ENCODE peak calls at places on chromosome 4, in six cellular contexts. One of them, this sample, is unnamed.

GRCh38 chr4:18733956-18734872 is 712.7 kb upstream of the LCORL start:
- DNase-seq in Calu3: no peak
- DNase-seq in neural progenitor cell: no peak
- DNase-seq in GM10248: no peak
- DNase-seq in spleen: no peak
- DNase-seq in lower lobe of right lung: no peak
- DNase-seq in this sample: no peak

GRCh38 chr4:61886180-61886579 is 686.1 kb downstream of the ADGRL3 start:
- DNase-seq in Calu3: no peak
- DNase-seq in spleen: no peak
- DNase-seq in neural progenitor cell: no peak
- DNase-seq in GM10248: no peak
- DNase-seq in lower lobe of right lung: no peak
- DNase-seq in this sample: no peak

GRCh38 chr4:7095611-7096155 is 27.8 kb upstream of the GRPEL1 start:
- DNase-seq in spleen: no peak
- DNase-seq in Calu3: no peak
- DNase-seq in lower lobe of right lung: no peak
- DNase-seq in neural progenitor cell: no peak
- DNase-seq in GM10248: peak; percentile 4
- DNase-seq in this sample: no peak

GRCh38 chr4:105433421-105433820 is 40.4 kb downstream of the PPA2 start:
- DNase-seq in spleen: no peak
- DNase-seq in lower lobe of right lung: no peak
- DNase-seq in GM10248: no peak
- DNase-seq in neural progenitor cell: no peak
- DNase-seq in Calu3: no peak
- DNase-seq in this sample: no peak

GRCh38 chr4:15605537-15605936 is 49.6 kb downstream of the FBXL5 start:
- DNase-seq in neural progenitor cell: peak; percentile 28
- DNase-seq in lower lobe of right lung: no peak
- DNase-seq in GM10248: no peak
- DNase-seq in spleen: no peak
- DNase-seq in Calu3: no peak
- DNase-seq in this sample: no peak

GRCh38 chr4:22485751-22486150 is 30.1 kb downstream of the ADGRA3 start:
- DNase-seq in lower lobe of right lung: no peak
- DNase-seq in spleen: no peak
- DNase-seq in GM10248: no peak
- DNase-seq in Calu3: no peak
- DNase-seq in neural progenitor cell: no peak
- DNase-seq in this sample: no peak

GRCh38 chr4:137359691-137360315 is 172.5 kb downstream of the PCDH18 start:
- DNase-seq in neural progenitor cell: no peak
- DNase-seq in spleen: no peak
- DNase-seq in GM10248: no peak
- DNase-seq in Calu3: peak; percentile 1
- DNase-seq in lower lobe of right lung: no peak
- DNase-seq in this sample: no peak

GRCh38 chr4:120765271-120765985 is 157.1 kb downstream of the PRDM5 start:
- DNase-seq in spleen: no peak
- DNase-seq in GM10248: no peak
- DNase-seq in Calu3: no peak
- DNase-seq in lower lobe of right lung: no peak
- DNase-seq in neural progenitor cell: no peak
- DNase-seq in this sample: no peak

GRCh38 chr4:147640331-147640730 is 23.1 kb downstream of the TMEM184C start:
- DNase-seq in Calu3: no peak
- DNase-seq in spleen: no peak
- DNase-seq in GM10248: no peak
- DNase-seq in lower lobe of right lung: no peak
- DNase-seq in neural progenitor cell: no peak
- DNase-seq in this sample: no peak

GRCh38 chr4:146585761-146586333 is 52.8 kb upstream of the POU4F2 start:
- DNase-seq in Calu3: no peak
- DNase-seq in spleen: no peak
- DNase-seq in GM10248: no peak
- DNase-seq in lower lobe of right lung: no peak
- DNase-seq in neural progenitor cell: no peak
- DNase-seq in this sample: no peak

GRCh38 chr4:167021545-167022155 is 212.6 kb downstream of the SPOCK3 start:
- DNase-seq in Calu3: peak; percentile 61
- DNase-seq in neural progenitor cell: peak; percentile 80
- DNase-seq in spleen: peak; percentile 74
- DNase-seq in lower lobe of right lung: peak; percentile 62
- DNase-seq in GM10248: peak; percentile 6
- DNase-seq in this sample: peak; percentile 13

DNA sequence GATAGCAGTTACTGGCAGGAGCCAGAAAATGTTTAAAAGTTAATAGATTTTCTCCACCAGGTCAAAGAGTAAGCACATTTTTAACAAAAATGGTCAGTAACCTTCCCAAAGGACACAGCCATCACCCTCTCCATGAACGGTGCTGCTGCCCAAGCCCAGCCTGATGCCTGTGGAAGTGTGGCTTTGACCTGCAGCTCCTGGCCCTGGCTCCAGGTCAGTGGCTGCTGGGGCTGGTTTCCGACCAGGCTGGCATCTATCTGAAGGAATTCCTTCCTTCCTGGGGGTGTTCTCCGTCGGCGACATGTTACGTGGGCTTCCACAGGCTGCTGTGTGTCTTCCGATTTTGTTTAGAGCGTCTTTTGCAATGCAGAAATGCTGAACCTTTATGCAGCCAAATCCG is 61.7 kb downstream of the ACOX3 start:
- DNase-seq in neural progenitor cell: no peak
- DNase-seq in Calu3: no peak
- DNase-seq in lower lobe of right lung: no peak
- DNase-seq in GM10248: no peak
- DNase-seq in spleen: no peak
- DNase-seq in this sample: no peak
- TF ChIP-seq CTCF in neural progenitor cell: no peak
- TF ChIP-seq CTCF in Calu3: no peak
- TF ChIP-seq CTCF in lower lobe of right lung: no peak
- TF ChIP-seq CTCF in GM10248: no peak
- TF ChIP-seq CTCF in spleen: no peak
- TF ChIP-seq CTCF in this sample: no peak

DNA sequence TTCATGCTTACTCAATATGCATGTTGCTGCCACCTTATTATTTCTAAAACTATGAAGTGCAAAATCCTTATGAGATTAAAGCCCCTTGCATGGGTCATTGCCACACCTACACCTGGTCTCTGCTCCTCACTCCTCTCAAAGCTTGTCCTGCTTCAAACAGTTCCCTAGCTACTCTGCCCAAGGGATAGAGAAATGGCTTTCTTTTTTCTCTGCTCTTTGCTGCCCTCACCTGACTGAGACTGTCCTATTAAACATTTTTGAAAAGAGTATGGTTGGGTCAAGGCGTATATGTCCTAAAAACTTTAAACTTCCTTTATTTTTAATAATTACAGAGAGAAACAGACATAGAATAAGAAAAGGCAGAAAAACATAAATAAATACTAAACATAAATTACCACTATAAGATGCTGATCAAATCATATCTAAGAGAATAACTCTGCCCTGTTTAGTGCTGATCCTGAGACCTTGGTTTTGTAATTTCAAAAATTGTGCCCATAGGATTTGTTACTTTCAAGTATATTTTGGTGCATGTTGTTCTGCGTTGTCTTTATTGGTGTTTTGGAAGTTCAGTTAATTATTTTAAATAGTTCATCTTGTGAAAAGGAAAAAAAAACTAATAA is 704.9 kb upstream of the PABPC4L start:
- DNase-seq in GM10248: no peak
- DNase-seq in lower lobe of right lung: no peak
- DNase-seq in spleen: no peak
- DNase-seq in neural progenitor cell: peak; percentile 49
- DNase-seq in Calu3: peak; percentile 16
- DNase-seq in this sample: no peak
- TF ChIP-seq CTCF in GM10248: peak; percentile 23
- TF ChIP-seq CTCF in lower lobe of right lung: no peak
- TF ChIP-seq CTCF in spleen: peak; percentile 25
- TF ChIP-seq CTCF in neural progenitor cell: peak; percentile 65
- TF ChIP-seq CTCF in Calu3: no peak
- TF ChIP-seq CTCF in this sample: no peak

GRCh38 chr4:77052352-77052751 is 23.4 kb downstream of the CCNI start:
- DNase-seq in lower lobe of right lung: no peak
- DNase-seq in spleen: no peak
- DNase-seq in neural progenitor cell: peak; percentile 79
- DNase-seq in GM10248: no peak
- DNase-seq in Calu3: peak; percentile 71
- DNase-seq in this sample: no peak
- TF ChIP-seq CTCF in lower lobe of right lung: peak; percentile 40
- TF ChIP-seq CTCF in spleen: peak; percentile 50
- TF ChIP-seq CTCF in neural progenitor cell: peak; percentile 70
- TF ChIP-seq CTCF in GM10248: peak; percentile 51
- TF ChIP-seq CTCF in Calu3: peak; percentile 43
- TF ChIP-seq CTCF in this sample: peak; percentile 50

GRCh38 chr4:149999485-150000074 is 78.7 kb upstream of the DCLK2 start:
- DNase-seq in neural progenitor cell: peak; percentile 64
- DNase-seq in Calu3: peak; percentile 25
- DNase-seq in lower lobe of right lung: no peak
- DNase-seq in spleen: no peak
- DNase-seq in GM10248: peak; percentile 9
- DNase-seq in this sample: peak; percentile 10
- TF ChIP-seq CTCF in neural progenitor cell: peak; percentile 79
- TF ChIP-seq CTCF in Calu3: no peak
- TF ChIP-seq CTCF in lower lobe of right lung: peak; percentile 65
- TF ChIP-seq CTCF in spleen: peak; percentile 45
- TF ChIP-seq CTCF in GM10248: peak; percentile 45
- TF ChIP-seq CTCF in this sample: peak; percentile 32

GRCh38 chr4:4851906-4852305 is 7.6 kb upstream of the MSX1 start:
- DNase-seq in neural progenitor cell: no peak
- DNase-seq in GM10248: no peak
- DNase-seq in lower lobe of right lung: no peak
- DNase-seq in spleen: peak; percentile 61
- DNase-seq in Calu3: no peak
- DNase-seq in this sample: no peak
- TF ChIP-seq CTCF in neural progenitor cell: no peak
- TF ChIP-seq CTCF in GM10248: no peak
- TF ChIP-seq CTCF in lower lobe of right lung: no peak
- TF ChIP-seq CTCF in spleen: no peak
- TF ChIP-seq CTCF in Calu3: no peak
- TF ChIP-seq CTCF in this sample: no peak

DNA sequence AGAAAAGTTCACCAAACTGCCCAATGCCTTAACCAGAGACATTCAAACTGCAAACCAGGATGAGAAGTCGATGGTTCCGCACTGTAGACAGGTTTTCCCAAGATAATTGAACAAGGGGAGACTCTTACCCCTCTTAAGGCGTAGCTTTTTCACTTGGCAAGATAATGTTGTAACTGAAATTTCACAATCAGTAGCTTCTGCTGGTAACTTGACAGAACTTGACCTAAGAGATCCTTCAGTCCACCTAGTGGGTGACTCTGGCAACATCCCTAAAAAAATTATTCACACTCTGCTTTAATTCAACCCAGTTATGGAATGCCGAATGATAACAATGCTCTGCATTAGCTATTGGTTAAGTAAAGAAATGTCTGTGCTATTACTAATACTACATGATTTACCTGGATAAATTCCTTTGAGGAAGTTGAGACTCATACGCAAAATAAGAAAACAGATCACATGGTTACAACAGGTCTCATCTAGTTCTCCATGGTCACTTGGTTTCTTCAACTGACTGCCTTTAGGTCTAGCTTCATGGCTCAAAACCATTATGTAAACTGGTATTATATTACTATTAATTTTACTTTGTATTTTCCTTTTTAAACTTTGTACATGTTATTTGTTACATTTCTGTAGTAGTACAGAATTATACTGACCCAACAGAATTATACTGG is 9.1 kb downstream of the ELF2 start:
- DNase-seq in lower lobe of right lung: no peak
- DNase-seq in spleen: no peak
- DNase-seq in GM10248: no peak
- DNase-seq in neural progenitor cell: no peak
- DNase-seq in Calu3: peak; percentile 9
- DNase-seq in this sample: peak; percentile 23
- TF ChIP-seq CTCF in lower lobe of right lung: peak; percentile 50
- TF ChIP-seq CTCF in spleen: peak; percentile 34
- TF ChIP-seq CTCF in GM10248: peak; percentile 26
- TF ChIP-seq CTCF in neural progenitor cell: peak; percentile 42
- TF ChIP-seq CTCF in Calu3: peak; percentile 29
- TF ChIP-seq CTCF in this sample: no peak

DNA sequence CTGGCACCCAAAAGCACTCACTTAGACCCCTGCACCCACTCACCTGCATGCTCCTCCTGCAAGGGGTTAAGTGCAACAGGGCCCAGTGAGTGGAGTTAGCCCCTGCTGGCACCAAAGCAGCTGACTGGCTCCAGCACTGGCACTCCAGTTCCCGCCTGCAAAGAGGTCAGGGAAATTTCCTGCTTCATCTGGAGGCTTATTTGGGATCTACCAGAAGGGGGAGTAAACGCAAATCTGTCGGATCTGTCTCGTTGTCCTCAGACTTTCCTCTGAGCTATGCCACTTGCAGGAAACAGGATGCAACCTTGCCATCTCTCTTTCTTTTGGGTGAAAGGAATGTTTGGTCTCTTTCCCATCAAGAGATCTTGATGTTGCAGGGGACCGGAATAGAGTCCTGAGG is 435.6 kb downstream of the PCDH10 start:
- DNase-seq in Calu3: no peak
- DNase-seq in lower lobe of right lung: no peak
- DNase-seq in GM10248: no peak
- DNase-seq in spleen: no peak
- DNase-seq in neural progenitor cell: no peak
- DNase-seq in this sample: no peak
- TF ChIP-seq CTCF in Calu3: no peak
- TF ChIP-seq CTCF in lower lobe of right lung: no peak
- TF ChIP-seq CTCF in GM10248: no peak
- TF ChIP-seq CTCF in spleen: no peak
- TF ChIP-seq CTCF in neural progenitor cell: peak; percentile 14
- TF ChIP-seq CTCF in this sample: no peak